ENCODE peak calls at places on chromosome 6, in four cellular contexts. Y is GM03348; S is DMS153; N is activated CD4-positive, CD25-positive, alpha-beta regulatory T cell. R is an unnamed sample.

GRCh38 chr6:71967436-71967835 is 81.1 kb downstream of the RIMS1 start:
- DNase-seq in Y (peak), S (no peak), N (no peak), R (peak)

GRCh38 chr6:81609736-81610135 is 142.7 kb downstream of the TENT5A start:
- DNase-seq in Y (no peak), S (no peak), N (no peak), R (no peak)

GRCh38 chr6:105816875-105817274 is 269.3 kb upstream of the PRDM1 start:
- DNase-seq in Y (no peak), S (no peak), N (no peak), R (no peak)

GRCh38 chr6:104326173-104327001 is 533.3 kb downstream of the HACE1 start:
- DNase-seq in Y (peak), S (no peak), N (no peak), R (peak)

GRCh38 chr6:157230971-157231370 is 92.3 kb downstream of the TMEM242 start:
- DNase-seq in Y (no peak), S (no peak), N (no peak), R (no peak)

GRCh38 chr6:169022079-169022478 is 231.6 kb downstream of the THBS2 start:
- DNase-seq in Y (no peak), S (no peak), N (no peak), R (no peak)

GRCh38 chr6:88730602-88731001 is 232.8 kb downstream of the RNGTT start:
- DNase-seq in Y (peak), S (no peak), N (no peak), R (peak)

GRCh38 chr6:35080821-35081425 is 60.2 kb downstream of the TCP11 start:
- DNase-seq in Y (no peak), S (no peak), N (no peak), R (no peak)

GRCh38 chr6:26056583-26057350 is 30.5 kb upstream of the HFE start:
- DNase-seq in Y (peak), S (peak), N (no peak), R (peak)

GRCh38 chr6:70166088-70166958 is 136.6 kb downstream of the COL9A1 start:
- DNase-seq in Y (peak), S (peak), N (no peak), R (peak)

GRCh38 chr6:107116328-107116892 is 1.1 kb upstream of the BEND3 start:
- DNase-seq in Y (no peak), S (peak), N (no peak), R (no peak)

GRCh38 chr6:46262928-46263708 is 92.3 kb upstream of the ENPP5 start:
- DNase-seq in Y (no peak), S (no peak), N (no peak), R (no peak)

GRCh38 chr6:168896321-168896720 is 357.3 kb downstream of the THBS2 start:
- DNase-seq in Y (no peak), S (no peak), N (no peak), R (no peak)

GRCh38 chr6:169372616-169373015 is 119.0 kb upstream of the THBS2 start:
- DNase-seq in Y (no peak), S (no peak), N (no peak), R (no peak)

GRCh38 chr6:68653074-68653705 is 18.1 kb downstream of the ADGRB3 start:
- DNase-seq in Y (no peak), S (no peak), N (no peak), R (no peak)

GRCh38 chr6:69370763-69371162 is 426.0 kb downstream of the LMBRD1 start:
- DNase-seq in Y (no peak), S (no peak), N (no peak), R (no peak)

GRCh38 chr6:148426317-148426977 is 83.8 kb downstream of the SASH1 start:
- DNase-seq in Y (no peak), S (no peak), N (no peak), R (no peak)